ENCODE peak calls at places on chromosome 17, in ten cellular contexts. N is GM10248, Y is epithelial cell of proximal tubule, G is AG04449, T is AG10803, H is cardiac muscle cell, S is ovary, U is IMR-90, V is tibial artery, Q is HCT116. L is an unnamed sample.

GRCh38 chr17:9886141-9886930 is 18.7 kb downstream of the RCVRN start:
- DNase-seq in S (no peak), G (no peak), V (no peak), Q (no peak), H (no peak), U (no peak), N (no peak), Y (no peak), T (no peak), L (no peak)

GRCh38 chr17:28982191-28982793 is 23.5 kb downstream of the SEZ6 start:
- DNase-seq in G (no peak), T (no peak), V (peak), Y (no peak), U (peak), S (no peak), N (peak), Q (no peak), H (peak), L (peak)

GRCh38 chr17:20156196-20157077 is 147.3 kb downstream of the SPECC1 start:
- DNase-seq in Q (peak), G (no peak), H (peak), Y (no peak), U (peak), S (peak), T (peak), V (no peak), N (peak), L (peak)

GRCh38 chr17:34740516-34740915 is 161.1 kb downstream of the TMEM132E start:
- DNase-seq in H (no peak), T (no peak), V (peak), Q (no peak), G (no peak), Y (no peak), U (no peak), N (no peak), S (no peak), L (no peak)

GRCh38 chr17:42881768-42882565 is 18.6 kb upstream of the G6PC1 start:
- DNase-seq in T (no peak), S (no peak), V (no peak), H (no peak), G (no peak), Q (no peak), U (no peak), Y (no peak), N (no peak), L (no peak)

GRCh38 chr17:69764137-69764536 is 310.9 kb upstream of the KCNJ16 start:
- DNase-seq in Y (no peak), H (peak), G (no peak), U (peak), Q (no peak), S (no peak), N (no peak), V (no peak), T (peak), L (peak)

GRCh38 chr17:6487243-6488007 is 43.2 kb downstream of the PIMREG start:
- DNase-seq in G (no peak), U (no peak), N (no peak), S (no peak), V (peak), H (peak), T (no peak), Q (no peak), Y (no peak), L (no peak)

GRCh38 chr17:8151641-8152111 is 528 bp downstream of the PER1 start:
- DNase-seq in H (peak), N (no peak), G (no peak), T (peak), Y (no peak), Q (no peak), S (peak), V (peak), U (peak), L (peak)

GRCh38 chr17:20008242-20009051 is 712 bp upstream of the SPECC1 start:
- DNase-seq in Q (no peak), S (peak), Y (no peak), U (no peak), H (no peak), G (no peak), V (no peak), N (peak), T (no peak), L (no peak)

GRCh38 chr17:45318561-45319230 is 1.9 kb upstream of the MAP3K14 start:
- DNase-seq in S (no peak), Y (no peak), V (no peak), G (no peak), U (no peak), Q (no peak), H (no peak), N (no peak), T (no peak), L (no peak)

GRCh38 chr17:55466671-55467070 is 44.6 kb downstream of the SMIM36 start:
- DNase-seq in S (no peak), U (no peak), Y (peak), N (no peak), H (no peak), V (no peak), G (no peak), T (no peak), Q (no peak), L (no peak)

GRCh38 chr17:58002154-58002553 is 4.9 kb downstream of the SRSF1 start:
- DNase-seq in G (no peak), H (no peak), S (no peak), Q (no peak), U (no peak), T (no peak), N (no peak), V (no peak), Y (no peak), L (no peak)
- TF ChIP-seq CTCF in G (no peak), H (no peak), S (no peak), Q (no peak), U (no peak), T (no peak), N (no peak), V (peak), Y (no peak), L (no peak)

GRCh38 chr17:75130632-75131277 is 787 bp downstream of the NT5C start:
- DNase-seq in H (peak), N (peak), V (no peak), G (no peak), Y (no peak), U (peak), S (peak), Q (peak), T (peak), L (peak)
- TF ChIP-seq CTCF in H (peak), N (peak), V (no peak), G (peak), Y (peak), U (peak), S (no peak), Q (peak), T (peak), L (peak)

GRCh38 chr17:58541249-58541648 is 26.8 kb upstream of the MTMR4 start:
- DNase-seq in N (peak), Q (peak), V (no peak), T (no peak), S (no peak), U (no peak), Y (no peak), H (no peak), G (no peak), L (peak)
- TF ChIP-seq CTCF in N (peak), Q (peak), V (no peak), T (peak), S (no peak), U (peak), Y (peak), H (peak), G (peak), L (peak)

DNA sequence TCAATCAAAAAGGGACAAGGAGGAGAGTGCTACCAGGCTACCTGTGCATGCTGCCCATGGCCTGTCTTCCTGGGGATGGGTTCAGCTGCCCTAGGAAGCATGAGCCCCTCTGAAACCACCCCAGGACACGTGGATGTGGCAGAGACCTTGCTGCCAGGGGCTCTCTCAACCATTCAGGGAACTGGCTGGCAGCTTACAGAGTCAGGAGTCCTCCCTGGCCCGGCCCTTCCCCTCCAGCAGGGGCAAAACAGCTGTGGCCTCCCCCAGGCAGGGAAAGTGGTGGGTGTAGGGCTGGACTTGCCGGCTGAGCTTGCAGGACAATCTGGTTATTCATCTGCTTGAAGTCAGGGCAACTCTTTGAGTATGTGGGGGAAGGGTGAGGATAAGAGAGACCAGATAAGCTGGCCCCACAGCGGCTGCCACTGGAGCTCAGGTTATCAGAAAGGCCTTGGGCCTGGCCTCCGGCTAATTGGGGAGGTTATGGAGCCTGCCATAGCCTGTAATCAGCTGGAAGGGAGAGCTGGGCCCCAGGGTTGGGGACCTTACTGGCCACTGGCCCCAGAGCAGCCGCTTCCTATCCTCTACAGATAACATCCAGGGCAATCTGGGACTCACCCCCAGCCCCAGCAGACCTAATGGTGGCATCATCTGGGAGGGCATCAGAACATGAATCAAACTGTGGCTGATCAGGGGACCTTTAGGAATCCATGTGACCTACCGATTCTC is 5.6 kb upstream of the TBX2 start:
- DNase-seq in U (peak), T (no peak), G (no peak), V (no peak), Q (no peak), H (peak), N (no peak), S (no peak), Y (no peak), L (no peak)
- TF ChIP-seq CTCF in U (no peak), T (no peak), G (no peak), V (no peak), Q (no peak), H (no peak), N (no peak), S (no peak), Y (no peak), L (no peak)

GRCh38 chr17:49218941-49219913 is 8.7 kb downstream of the ABI3 start:
- DNase-seq in Y (no peak), G (no peak), H (no peak), V (no peak), Q (no peak), U (no peak), N (peak), S (no peak), T (no peak), L (no peak)
- TF ChIP-seq CTCF in Y (peak), G (peak), H (peak), V (no peak), Q (peak), U (no peak), N (peak), S (no peak), T (peak), L (peak)